ENCODE peak calls at places on chromosomes 3 and 15, in four cellular contexts. One of them, this sample, is unnamed.

GRCh38 chr3:127445581-127446368 is 144.8 kb downstream of the TPRA1 start:
- DNase-seq in RWPE2: peak
- DNase-seq in CD4-positive, alpha-beta T cell: peak
- DNase-seq in GM20000: no peak
- DNase-seq in this sample: no peak

GRCh38 chr3:72768976-72769375 is 79.3 kb downstream of the SHQ1 start:
- DNase-seq in RWPE2: no peak
- DNase-seq in CD4-positive, alpha-beta T cell: no peak
- DNase-seq in GM20000: no peak
- DNase-seq in this sample: no peak

GRCh38 chr3:151085889-151086483 is 522 bp downstream of the MED12L start:
- DNase-seq in RWPE2: no peak
- DNase-seq in CD4-positive, alpha-beta T cell: no peak
- DNase-seq in GM20000: peak
- DNase-seq in this sample: no peak

GRCh38 chr3:14913926-14914776 is 33.2 kb upstream of the NR2C2 start:
- DNase-seq in CD4-positive, alpha-beta T cell: no peak
- DNase-seq in GM20000: no peak
- DNase-seq in RWPE2: no peak
- DNase-seq in this sample: no peak

GRCh38 chr3:152620395-152620794 is 214.5 kb upstream of the P2RY1 start:
- DNase-seq in GM20000: no peak
- DNase-seq in RWPE2: no peak
- DNase-seq in CD4-positive, alpha-beta T cell: no peak
- DNase-seq in this sample: no peak

GRCh38 chr3:9669720-9670432 is 20.6 kb downstream of the MTMR14 start:
- DNase-seq in GM20000: no peak
- DNase-seq in CD4-positive, alpha-beta T cell: no peak
- DNase-seq in RWPE2: no peak
- DNase-seq in this sample: no peak

GRCh38 chr3:194130807-194131589 is 5.0 kb upstream of the HES1 start:
- DNase-seq in GM20000: peak
- DNase-seq in CD4-positive, alpha-beta T cell: no peak
- DNase-seq in RWPE2: no peak
- DNase-seq in this sample: peak

GRCh38 chr15:77851696-77852095 is 219.0 kb upstream of the LINGO1 start:
- DNase-seq in GM20000: no peak
- DNase-seq in RWPE2: peak
- DNase-seq in CD4-positive, alpha-beta T cell: no peak
- DNase-seq in this sample: no peak

GRCh38 chr15:85704720-85705119 is 90.0 kb downstream of the KLHL25 start:
- DNase-seq in RWPE2: no peak
- DNase-seq in GM20000: no peak
- DNase-seq in CD4-positive, alpha-beta T cell: no peak
- DNase-seq in this sample: no peak

GRCh38 chr3:119562307-119562961 is 3.0 kb upstream of the CD80 start:
- DNase-seq in RWPE2: no peak
- DNase-seq in GM20000: peak
- DNase-seq in CD4-positive, alpha-beta T cell: no peak
- DNase-seq in this sample: peak

GRCh38 chr15:36356978-36357582 is 222.3 kb upstream of the CDIN1 start:
- DNase-seq in CD4-positive, alpha-beta T cell: no peak
- DNase-seq in GM20000: no peak
- DNase-seq in RWPE2: no peak
- DNase-seq in this sample: no peak

GRCh38 chr3:126927405-126927750 is 55.5 kb upstream of the PLXNA1 start:
- DNase-seq in GM20000: no peak
- DNase-seq in RWPE2: no peak
- DNase-seq in CD4-positive, alpha-beta T cell: no peak
- DNase-seq in this sample: no peak

GRCh38 chr15:101426761-101427333 is 62.7 kb downstream of the PCSK6 start:
- DNase-seq in GM20000: no peak
- DNase-seq in RWPE2: no peak
- DNase-seq in CD4-positive, alpha-beta T cell: no peak
- DNase-seq in this sample: no peak

GRCh38 chr3:151086484-151087456 is 1.3 kb downstream of the MED12L start:
- DNase-seq in CD4-positive, alpha-beta T cell: peak
- DNase-seq in RWPE2: peak
- DNase-seq in GM20000: peak
- DNase-seq in this sample: peak

GRCh38 chr3:94460914-94461313 is 398.1 kb downstream of the NSUN3 start:
- DNase-seq in CD4-positive, alpha-beta T cell: no peak
- DNase-seq in GM20000: no peak
- DNase-seq in RWPE2: no peak
- DNase-seq in this sample: no peak

GRCh38 chr3:197496746-197497125 is 59.0 kb downstream of the BDH1 start:
- DNase-seq in RWPE2: no peak
- DNase-seq in GM20000: no peak
- DNase-seq in CD4-positive, alpha-beta T cell: no peak
- DNase-seq in this sample: no peak

GRCh38 chr15:30918366-30918765 is 14.7 kb downstream of the FAN1 start:
- DNase-seq in GM20000: no peak
- DNase-seq in CD4-positive, alpha-beta T cell: no peak
- DNase-seq in RWPE2: no peak
- DNase-seq in this sample: no peak

GRCh38 chr15:58604455-58604923 is 145.0 kb downstream of the ADAM10 start:
- DNase-seq in RWPE2: no peak
- DNase-seq in GM20000: no peak
- DNase-seq in CD4-positive, alpha-beta T cell: no peak
- DNase-seq in this sample: no peak

GRCh38 chr3:30260747-30261146 is 345.7 kb upstream of the TGFBR2 start:
- DNase-seq in RWPE2: no peak
- DNase-seq in GM20000: no peak
- DNase-seq in CD4-positive, alpha-beta T cell: no peak
- DNase-seq in this sample: no peak

GRCh38 chr3:181851063-181851462 is 139.3 kb downstream of the SOX2 start:
- DNase-seq in GM20000: no peak
- DNase-seq in RWPE2: no peak
- DNase-seq in CD4-positive, alpha-beta T cell: no peak
- DNase-seq in this sample: no peak

GRCh38 chr3:179720196-179720595 is 67.4 kb downstream of the USP13 start:
- DNase-seq in RWPE2: no peak
- DNase-seq in CD4-positive, alpha-beta T cell: no peak
- DNase-seq in GM20000: no peak
- DNase-seq in this sample: no peak

GRCh38 chr15:51382787-51383186 is 41.3 kb downstream of the GLDN start:
- DNase-seq in CD4-positive, alpha-beta T cell: no peak
- DNase-seq in GM20000: peak
- DNase-seq in RWPE2: no peak
- DNase-seq in this sample: no peak

GRCh38 chr3:148748323-148748722 is 50.6 kb downstream of the AGTR1 start:
- DNase-seq in CD4-positive, alpha-beta T cell: no peak
- DNase-seq in RWPE2: no peak
- DNase-seq in GM20000: no peak
- DNase-seq in this sample: no peak

GRCh38 chr15:91530279-91530678 is 323.2 kb upstream of the SLCO3A1 start:
- DNase-seq in RWPE2: no peak
- DNase-seq in GM20000: no peak
- DNase-seq in CD4-positive, alpha-beta T cell: no peak
- DNase-seq in this sample: no peak

GRCh38 chr3:175075269-175075668 is 216.1 kb downstream of the NAALADL2 start:
- DNase-seq in RWPE2: no peak
- DNase-seq in CD4-positive, alpha-beta T cell: no peak
- DNase-seq in GM20000: no peak
- DNase-seq in this sample: no peak

GRCh38 chr15:36911322-36911944 is 188.9 kb downstream of the MEIS2 start:
- DNase-seq in CD4-positive, alpha-beta T cell: no peak
- DNase-seq in RWPE2: no peak
- DNase-seq in GM20000: no peak
- DNase-seq in this sample: no peak

GRCh38 chr3:53658613-53659193 is 164.3 kb downstream of the CACNA1D start:
- DNase-seq in GM20000: no peak
- DNase-seq in CD4-positive, alpha-beta T cell: no peak
- DNase-seq in RWPE2: no peak
- DNase-seq in this sample: no peak

DNA sequence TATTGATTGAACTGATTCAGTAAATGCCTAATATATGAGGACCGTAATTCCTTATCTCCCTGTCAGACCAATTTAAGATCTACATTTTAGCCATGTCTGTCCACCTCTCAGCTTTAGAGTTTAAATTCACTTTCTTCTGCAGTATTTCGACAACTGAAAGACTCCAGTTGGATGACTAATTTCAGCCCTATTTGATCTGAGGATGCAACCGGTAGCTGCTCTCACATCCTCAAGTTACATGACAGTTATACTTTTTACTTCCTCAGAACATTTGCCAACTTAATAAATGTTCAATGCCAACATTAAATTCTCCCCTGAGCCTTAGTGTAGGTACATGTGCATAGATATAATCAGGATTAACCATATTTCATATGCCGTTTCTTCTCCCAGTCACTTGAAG is 2.5 kb upstream of the HHLA2 start:
- DNase-seq in RWPE2: no peak
- DNase-seq in GM20000: peak
- DNase-seq in CD4-positive, alpha-beta T cell: no peak
- DNase-seq in this sample: peak
- TF ChIP-seq CTCF in RWPE2: no peak
- TF ChIP-seq CTCF in GM20000: no peak
- TF ChIP-seq CTCF in CD4-positive, alpha-beta T cell: no peak
- TF ChIP-seq CTCF in this sample: no peak

DNA sequence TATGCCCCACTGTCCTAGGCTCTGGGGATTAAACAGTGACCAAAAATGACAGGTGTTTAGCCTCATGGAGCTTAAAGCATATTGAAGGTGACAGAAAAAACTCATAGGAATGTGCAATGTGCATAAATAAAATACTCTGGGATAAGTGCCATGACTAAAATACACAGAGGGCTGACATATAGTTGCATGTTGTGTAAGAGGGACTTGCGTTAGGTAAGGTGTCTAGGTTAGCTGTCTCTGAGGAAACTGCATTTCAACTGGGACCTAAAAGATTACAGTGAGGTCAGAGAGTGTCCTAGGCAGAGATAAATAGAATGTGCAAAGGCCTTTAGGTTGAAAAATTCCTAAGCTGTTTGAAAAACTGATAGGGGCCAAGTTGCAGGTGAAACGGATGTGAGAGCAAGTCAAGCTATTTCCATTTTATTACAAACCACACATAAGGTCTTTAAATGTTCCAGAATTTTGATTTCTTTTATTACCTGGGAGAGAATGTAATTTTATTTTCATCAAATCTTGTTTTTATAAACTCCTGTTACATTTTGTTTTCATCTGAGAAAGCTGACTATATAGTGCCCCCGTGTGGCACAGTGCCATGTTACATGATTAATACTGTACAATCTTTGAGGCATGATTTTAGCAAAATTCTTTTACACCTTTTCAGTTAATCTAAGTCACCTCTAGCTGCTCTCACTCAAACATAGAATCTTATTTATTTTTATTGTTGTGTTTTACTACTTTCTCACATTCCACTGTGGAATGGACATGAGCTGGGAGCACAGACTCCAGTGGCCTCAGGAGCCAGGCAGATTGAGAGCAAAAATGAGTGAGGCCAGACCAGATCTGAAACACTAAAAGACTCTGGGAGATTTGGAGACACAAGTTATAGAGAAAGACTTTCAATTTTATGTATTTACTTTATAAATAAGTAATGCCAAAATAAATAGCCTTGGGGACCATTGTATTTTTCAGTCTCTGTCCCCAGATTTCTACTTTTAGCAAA is 259.6 kb upstream of the ZNF717 start:
- DNase-seq in GM20000: no peak
- DNase-seq in RWPE2: no peak
- DNase-seq in CD4-positive, alpha-beta T cell: no peak
- DNase-seq in this sample: no peak
- TF ChIP-seq CTCF in GM20000: peak
- TF ChIP-seq CTCF in RWPE2: peak
- TF ChIP-seq CTCF in CD4-positive, alpha-beta T cell: no peak
- TF ChIP-seq CTCF in this sample: peak

DNA sequence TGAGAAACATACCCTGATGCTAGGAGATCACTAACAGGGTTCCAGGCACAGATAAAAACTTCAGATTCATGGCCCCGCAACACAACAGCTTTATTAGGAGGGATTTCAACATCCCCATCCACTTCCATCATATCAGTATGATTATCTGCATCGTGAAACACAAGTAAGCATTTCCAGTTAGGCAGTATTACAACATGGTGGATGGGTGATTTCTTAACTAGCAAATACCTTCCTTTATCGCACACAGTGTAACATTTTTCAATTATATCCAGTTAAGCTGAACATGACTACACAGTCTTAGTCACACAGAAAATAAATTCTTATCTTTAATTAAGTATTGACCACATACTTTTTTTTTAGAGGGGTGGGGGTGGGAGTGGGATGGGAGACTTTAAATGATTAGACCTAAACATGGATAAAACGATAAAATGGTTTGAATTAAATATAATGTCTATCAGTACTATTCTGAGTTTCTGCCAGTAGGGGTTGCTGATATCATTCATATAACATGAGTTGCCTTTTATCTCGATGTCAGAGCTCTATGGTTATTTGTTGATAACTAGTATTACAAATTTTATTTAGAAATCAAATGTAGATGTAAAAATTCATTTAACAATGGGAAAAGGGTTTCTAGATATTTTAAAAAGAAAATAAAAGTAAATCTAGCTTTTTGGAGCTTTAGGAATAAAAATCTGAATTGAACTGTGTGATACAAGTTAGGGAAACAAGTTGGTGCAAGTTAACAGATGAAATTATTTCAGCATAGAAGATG is 146.6 kb downstream of the TBL1XR1 start:
- DNase-seq in GM20000: no peak
- DNase-seq in RWPE2: no peak
- DNase-seq in CD4-positive, alpha-beta T cell: no peak
- DNase-seq in this sample: no peak
- TF ChIP-seq CTCF in GM20000: no peak
- TF ChIP-seq CTCF in RWPE2: peak
- TF ChIP-seq CTCF in CD4-positive, alpha-beta T cell: peak
- TF ChIP-seq CTCF in this sample: peak

DNA sequence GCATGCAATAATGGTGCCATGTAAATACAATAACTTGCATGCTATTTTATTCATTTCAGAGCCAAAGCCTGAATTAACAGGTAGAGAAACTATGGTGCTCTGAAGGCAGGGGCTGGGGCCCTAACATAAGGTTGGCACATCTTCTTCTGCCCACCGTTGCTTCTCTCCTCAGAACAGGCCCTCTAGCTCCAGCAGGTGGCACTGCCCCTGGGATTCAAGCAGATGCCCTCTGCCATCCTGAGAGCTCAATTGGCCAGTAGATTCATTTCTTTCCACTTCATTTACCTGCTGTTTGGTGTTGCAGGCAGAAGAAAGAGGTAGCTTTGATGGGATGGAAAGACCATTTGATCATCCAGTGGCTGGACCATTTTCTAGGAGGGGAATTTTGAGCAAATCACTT is 130.5 kb downstream of the FOXB1 start:
- DNase-seq in GM20000: no peak
- DNase-seq in CD4-positive, alpha-beta T cell: no peak
- DNase-seq in RWPE2: no peak
- DNase-seq in this sample: no peak
- TF ChIP-seq CTCF in GM20000: peak
- TF ChIP-seq CTCF in CD4-positive, alpha-beta T cell: no peak
- TF ChIP-seq CTCF in RWPE2: peak
- TF ChIP-seq CTCF in this sample: no peak

This sample was measured in GM12864.